ENCODE peak calls at places on chromosomes 4 and X, in eight cellular contexts. H is body of pancreas; Q is spleen; M is dorsolateral prefrontal cortex; L is CD4-positive, alpha-beta memory T cell; N is IMR-90; O is neural progenitor cell; D is CD4-positive, alpha-beta T cell. S is an unnamed sample.

GRCh38 chr4:61443813-61444510 is 243.8 kb downstream of the ADGRL3 start:
- DNase-seq in H (no peak), Q (no peak), M (no peak), L (no peak), N (peak), O (no peak), D (no peak), S (no peak)

GRCh38 chrX:11970935-11971334 is 167.3 kb upstream of the FRMPD4 start:
- DNase-seq in H (no peak), Q (no peak), M (no peak), L (no peak), N (peak), O (no peak), D (no peak), S (no peak)

GRCh38 chr4:123345924-123346300 is 50.7 kb upstream of the SPRY1 start:
- DNase-seq in H (no peak), Q (no peak), M (no peak), L (no peak), N (no peak), O (no peak), D (no peak), S (no peak)

GRCh38 chr4:167052631-167053085 is 181.6 kb downstream of the SPOCK3 start:
- DNase-seq in H (no peak), Q (no peak), M (no peak), L (no peak), N (no peak), O (no peak), D (no peak), S (no peak)

GRCh38 chr4:112403072-112403945 is 106.1 kb downstream of the ALPK1 start:
- DNase-seq in H (no peak), Q (no peak), M (no peak), L (no peak), N (peak), O (peak), D (no peak), S (no peak)

GRCh38 chr4:8920289-8920965 is 48.8 kb upstream of the HMX1 start:
- DNase-seq in H (no peak), Q (peak), M (peak), L (no peak), N (no peak), O (no peak), D (no peak), S (no peak)

GRCh38 chr4:629916-630641 is 4.7 kb downstream of the PDE6B start:
- DNase-seq in H (no peak), Q (peak), M (no peak), L (no peak), N (no peak), O (no peak), D (no peak), S (no peak)

GRCh38 chrX:24682739-24683432 is 10.8 kb upstream of the POLA1 start:
- DNase-seq in H (no peak), Q (no peak), M (no peak), L (no peak), N (no peak), O (no peak), D (no peak), S (no peak)

GRCh38 chr4:141027421-141027820 is 105.8 kb downstream of the RNF150 start:
- DNase-seq in H (peak), Q (no peak), M (no peak), L (no peak), N (peak), O (no peak), D (no peak), S (no peak)

GRCh38 chr4:122857160-122857559 is 30.5 kb downstream of the FGF2 start:
- DNase-seq in H (no peak), Q (no peak), M (no peak), L (no peak), N (no peak), O (no peak), D (no peak), S (no peak)

GRCh38 chr4:183635333-183635732 is 23.7 kb downstream of the RWDD4 start:
- DNase-seq in H (no peak), Q (no peak), M (no peak), L (no peak), N (no peak), O (peak), D (no peak), S (no peak)

GRCh38 chrX:46913710-46914109 is 1.5 kb downstream of the JADE3 start:
- DNase-seq in H (peak), Q (no peak), M (no peak), L (no peak), N (peak), O (peak), D (no peak), S (peak)

DNA sequence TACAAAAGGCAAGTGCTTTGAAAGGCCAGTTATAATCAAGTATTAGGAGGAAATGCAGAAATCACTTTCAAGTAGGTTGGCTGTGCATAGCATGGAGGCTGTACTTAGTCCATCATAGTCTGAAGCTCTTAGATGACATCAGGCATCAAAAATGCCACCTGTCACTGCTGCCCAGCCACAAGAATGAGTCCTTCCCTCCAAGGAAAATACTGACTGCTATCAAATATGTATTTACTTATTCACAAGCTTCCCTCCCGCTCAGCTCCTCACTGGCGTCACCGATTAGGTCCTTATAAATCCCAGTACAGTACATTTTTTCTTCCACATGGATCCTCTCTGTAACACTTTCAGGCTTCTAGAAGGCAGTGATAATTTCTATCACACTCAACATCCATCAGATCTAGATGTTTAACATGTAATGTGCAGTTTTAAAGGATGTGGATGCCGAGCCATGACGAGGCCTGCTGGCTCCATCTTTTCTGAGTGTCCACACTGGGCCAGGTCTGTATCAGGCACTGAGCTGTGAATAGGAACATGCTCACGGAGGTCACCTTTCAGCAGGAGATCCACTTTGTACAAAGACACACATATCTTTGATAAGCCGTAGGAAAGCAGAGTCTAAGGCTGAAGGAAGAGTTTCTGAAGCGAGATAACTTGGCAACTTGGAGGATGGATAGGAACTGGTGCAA is 121.9 kb downstream of the PALLD start:
- DNase-seq in H (no peak), Q (no peak), M (no peak), L (no peak), N (peak), O (no peak), D (no peak), S (peak)
- H3K27ac ChIP-seq in H (no peak), Q (no peak), M (no peak), L (no peak), N (peak), O (no peak), D (no peak), S (peak)

DNA sequence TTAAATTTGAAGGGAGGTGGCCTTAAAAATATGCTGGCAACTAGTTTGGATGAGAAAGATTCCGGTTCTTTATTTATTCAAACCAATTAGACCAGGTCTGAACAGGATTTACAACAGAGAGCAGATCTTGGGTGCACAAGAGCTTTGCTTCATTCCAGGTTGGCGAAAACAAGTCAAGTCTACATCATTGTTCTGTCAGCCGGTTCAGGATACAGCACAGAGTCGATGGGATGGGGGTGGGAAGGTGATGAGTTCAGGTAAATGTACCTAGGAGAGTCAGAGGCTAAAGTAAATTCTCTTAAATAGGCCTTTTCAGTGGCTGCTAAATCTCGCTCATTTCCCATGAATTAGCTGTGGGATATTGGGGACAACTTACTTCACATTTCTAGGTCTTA is 882 bp upstream of the STIM2 start:
- DNase-seq in H (no peak), Q (no peak), M (no peak), L (no peak), N (no peak), O (no peak), D (no peak), S (no peak)
- H3K27ac ChIP-seq in H (peak), Q (peak), M (peak), L (peak), N (no peak), O (no peak), D (peak), S (peak)

GRCh38 chrX:129781134-129782014 is 1.6 kb downstream of the SASH3 start:
- DNase-seq in H (peak), Q (peak), M (no peak), L (peak), N (no peak), O (no peak), D (peak), S (no peak)
- H3K27ac ChIP-seq in H (peak), Q (peak), M (peak), L (peak), N (no peak), O (no peak), D (peak), S (no peak)

GRCh38 chr4:150229538-150229937 is 151.3 kb downstream of the DCLK2 start:
- DNase-seq in H (no peak), Q (no peak), M (no peak), L (no peak), N (peak), O (no peak), D (no peak), S (no peak)
- H3K27ac ChIP-seq in H (no peak), Q (no peak), M (no peak), L (no peak), N (peak), O (no peak), D (no peak), S (peak)

DNA sequence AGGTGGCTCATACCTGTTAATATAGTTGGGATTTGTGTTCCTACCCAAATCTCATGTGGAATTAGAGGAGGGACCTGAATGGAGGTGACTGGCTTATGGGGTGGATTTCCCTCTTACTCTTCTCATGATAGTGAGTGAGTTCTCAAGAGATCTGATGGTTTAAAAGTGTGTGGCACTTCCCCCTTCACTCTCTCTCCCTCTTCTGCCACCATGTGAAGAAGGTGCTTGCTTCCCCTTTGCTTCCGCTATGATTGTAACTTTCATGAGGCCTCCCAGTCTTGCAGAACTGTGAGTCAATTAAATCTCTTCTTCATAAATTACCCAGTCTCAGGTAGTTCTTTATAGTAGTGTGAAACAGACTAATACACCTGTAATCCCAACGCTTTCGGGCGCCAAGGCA is 28.3 kb upstream of the WDR19 start:
- DNase-seq in H (no peak), Q (no peak), M (no peak), L (no peak), N (no peak), O (no peak), D (no peak), S (no peak)
- H3K27ac ChIP-seq in H (no peak), Q (no peak), M (no peak), L (no peak), N (no peak), O (no peak), D (no peak), S (no peak)

GRCh38 chr4:159248383-159249178 is 145.7 kb downstream of the RAPGEF2 start:
- DNase-seq in H (no peak), Q (no peak), M (no peak), L (no peak), N (peak), O (no peak), D (no peak), S (peak)
- H3K27ac ChIP-seq in H (no peak), Q (peak), M (peak), L (no peak), N (no peak), O (no peak), D (no peak), S (peak)

GRCh38 chr4:186606593-186606992 is 51.2 kb upstream of the MTNR1A start:
- DNase-seq in H (no peak), Q (no peak), M (no peak), L (no peak), N (peak), O (peak), D (no peak), S (no peak)
- H3K27ac ChIP-seq in H (no peak), Q (no peak), M (no peak), L (no peak), N (no peak), O (peak), D (no peak), S (no peak)